ENCODE peak calls at places on chromosomes 4 and X, in six cellular contexts. D is left ventricle myocardium inferior, R is sigmoid colon, I is H9, Y is pancreas, U is testis. W is an unnamed sample. For H3K4me1, the result is how much of the 10 kb centered on the place peaks cover.

GRCh38 chrX:54807524-54808108 is at the start of gene MAGED2:
- DNase-seq in D (peak), R (no peak), I (peak), Y (peak), U (peak), W (peak)

GRCh38 chr4:83340692-83341343 is 6.2 kb upstream of the HPSE start:
- DNase-seq in D (no peak), R (no peak), I (no peak), Y (no peak), U (no peak), W (no peak)

GRCh38 chr4:110643096-110643495 is 20.2 kb upstream of the PITX2 start:
- DNase-seq in D (no peak), R (no peak), I (no peak), Y (no peak), U (no peak), W (no peak)

GRCh38 chr4:64857815-64858214 is 448.6 kb upstream of the TECRL start:
- DNase-seq in D (no peak), R (no peak), I (no peak), Y (no peak), U (no peak), W (no peak)

GRCh38 chrX:10579018-10579752 is 41.2 kb downstream of the MID1 start:
- DNase-seq in D (no peak), R (no peak), I (no peak), Y (no peak), U (no peak), W (no peak)

GRCh38 chr4:123562994-123563745 is 166.6 kb downstream of the SPRY1 start:
- DNase-seq in D (no peak), R (no peak), I (no peak), Y (no peak), U (no peak), W (no peak)

GRCh38 chrX:54825716-54826428 is 18.3 kb downstream of the MAGED2 start:
- DNase-seq in D (no peak), R (no peak), I (no peak), Y (no peak), U (no peak), W (no peak)

GRCh38 chr4:89316931-89317366 is 9.3 kb upstream of the GPRIN3 start:
- DNase-seq in D (no peak), R (no peak), I (no peak), Y (no peak), U (no peak), W (no peak)

GRCh38 chrX:19906293-19906692 is 18.9 kb upstream of the SH3KBP1 start:
- DNase-seq in D (no peak), R (no peak), I (no peak), Y (no peak), U (no peak), W (no peak)

GRCh38 chr4:73844352-73844751 is 7.9 kb downstream of the CXCL6 start:
- DNase-seq in D (no peak), R (no peak), I (no peak), Y (no peak), U (no peak), W (no peak)

GRCh38 chr4:132824721-132825120 is 324.4 kb upstream of the PCDH10 start:
- DNase-seq in D (no peak), R (no peak), I (no peak), Y (no peak), U (no peak), W (no peak)

GRCh38 chrX:149819371-149819770 is 37.6 kb downstream of the MAGEA9 start:
- DNase-seq in D (no peak), R (no peak), I (no peak), Y (no peak), U (no peak), W (no peak)

GRCh38 chr4:152997235-152997735 is 61.2 kb downstream of the FHDC1 start:
- DNase-seq in D (no peak), R (no peak), I (no peak), Y (no peak), U (no peak), W (no peak)

GRCh38 chrX:155068165-155068564 is 2.8 kb downstream of the CMC4 start:
- DNase-seq in D (no peak), R (no peak), I (no peak), Y (no peak), U (no peak), W (no peak)

GRCh38 chrX:47958943-47959342 is 44.8 kb downstream of the ZNF182 start:
- DNase-seq in D (no peak), R (no peak), I (peak), Y (peak), U (no peak), W (no peak)

GRCh38 chr4:73430188-73430587 is 5.8 kb upstream of the AFP start:
- DNase-seq in D (no peak), R (no peak), I (no peak), Y (no peak), U (no peak), W (no peak)

GRCh38 chrX:129823523-129823922 is 20.2 kb downstream of the ZDHHC9 start:
- DNase-seq in D (no peak), R (no peak), I (no peak), Y (no peak), U (no peak), W (no peak)

GRCh38 chr4:107120661-107121060 is 84.5 kb upstream of the DKK2 start:
- DNase-seq in D (no peak), R (no peak), I (no peak), Y (no peak), U (no peak), W (no peak)

GRCh38 chrX:37378399-37378798 is 29.2 kb downstream of the PRRG1 start:
- DNase-seq in D (no peak), R (no peak), I (no peak), Y (no peak), U (no peak), W (no peak)

GRCh38 chr4:176920694-176921093 is 128.0 kb upstream of the VEGFC start:
- DNase-seq in D (no peak), R (no peak), I (no peak), Y (no peak), U (no peak), W (no peak)

GRCh38 chrX:112527903-112528302 is 151.8 kb downstream of the LHFPL1 start:
- DNase-seq in D (no peak), R (no peak), I (no peak), Y (no peak), U (no peak), W (no peak)

GRCh38 chrX:137998619-137999018 is 432.7 kb downstream of the ZIC3 start:
- DNase-seq in D (no peak), R (no peak), I (no peak), Y (no peak), U (no peak), W (no peak)

GRCh38 chr4:151324449-151325319 is 721 bp downstream of the SH3D19 start:
- DNase-seq in D (peak), R (peak), I (peak), Y (peak), U (peak), W (peak)

GRCh38 chrX:112769034-112769433 is 71.6 kb downstream of the AMOT start:
- DNase-seq in D (no peak), R (no peak), I (no peak), Y (no peak), U (no peak), W (no peak)

GRCh38 chrX:45845142-45845541 is 644.5 kb upstream of the DIPK2B start:
- DNase-seq in D (no peak), R (no peak), I (no peak), Y (no peak), U (no peak), W (no peak)

GRCh38 chrX:10685923-10686595 is 65.7 kb upstream of the MID1 start:
- DNase-seq in D (no peak), R (no peak), I (no peak), Y (no peak), U (no peak), W (no peak)

GRCh38 chrX:39336709-39337294 is 535.5 kb downstream of the MID1IP1 start:
- DNase-seq in D (no peak), R (peak), I (no peak), Y (no peak), U (peak), W (no peak)

GRCh38 chr4:82181789-82182188 is 192.0 kb downstream of the HNRNPD start:
- DNase-seq in D (no peak), R (no peak), I (no peak), Y (no peak), U (no peak), W (no peak)

GRCh38 chr4:6561173-6561516 is 13.8 kb upstream of the MAN2B2 start:
- DNase-seq in D (no peak), R (no peak), I (no peak), Y (no peak), U (no peak), W (no peak)

GRCh38 chr4:151679247-151679646 is 81.6 kb downstream of the GATB start:
- DNase-seq in D (no peak), R (no peak), I (peak), Y (no peak), U (no peak), W (no peak)

GRCh38 chr4:155582971-155583437 is 83.6 kb upstream of the GUCY1A1 start:
- DNase-seq in D (no peak), R (no peak), I (no peak), Y (no peak), U (no peak), W (no peak)

GRCh38 chr4:26780524-26780923 is 80.1 kb upstream of the STIM2 start:
- DNase-seq in D (no peak), R (no peak), I (no peak), Y (no peak), U (no peak), W (no peak)

GRCh38 chr4:67087897-67088296 is 457.4 kb downstream of the CENPC start:
- DNase-seq in D (no peak), R (no peak), I (peak), Y (peak), U (peak), W (peak)

GRCh38 chrX:132209527-132209926 is 9.7 kb downstream of the RAP2C start:
- DNase-seq in D (no peak), R (no peak), I (no peak), Y (no peak), U (no peak), W (no peak)

GRCh38 chrX:68443155-68443868 is 10.0 kb upstream of the OPHN1 start:
- DNase-seq in D (peak), R (no peak), I (no peak), Y (no peak), U (no peak), W (no peak)

GRCh38 chr4:55633903-55634302 is 2.2 kb downstream of the NMU start:
- DNase-seq in D (no peak), R (no peak), I (no peak), Y (no peak), U (no peak), W (no peak)

GRCh38 chrX:132489256-132490085 is 633 bp upstream of the MBNL3 start:
- DNase-seq in D (peak), R (peak), I (peak), Y (peak), U (peak), W (peak)

GRCh38 chr4:5044341-5044740 is 6.9 kb upstream of the STK32B start:
- DNase-seq in D (no peak), R (no peak), I (no peak), Y (no peak), U (no peak), W (no peak)
- TF ChIP-seq CTCF in D (no peak), R (no peak), I (no peak), Y (no peak), U (no peak), W (no peak)

GRCh38 chr4:94486372-94486801 is 34.6 kb downstream of the PDLIM5 start:
- DNase-seq in D (no peak), R (no peak), I (no peak), Y (no peak), U (no peak), W (no peak)

GRCh38 chr4:94491322-94491721 is 39.6 kb downstream of the PDLIM5 start:
- DNase-seq in D (no peak), R (no peak), I (no peak), Y (no peak), U (no peak), W (no peak)

GRCh38 chr4:94489075-94489474 is 37.3 kb downstream of the PDLIM5 start:
- DNase-seq in D (no peak), R (no peak), I (no peak), Y (no peak), U (no peak), W (no peak)

GRCh38 chr4:94488667-94489066 is 36.9 kb downstream of the PDLIM5 start:
- DNase-seq in D (no peak), R (no peak), I (no peak), Y (no peak), U (no peak), W (no peak)

DNA sequence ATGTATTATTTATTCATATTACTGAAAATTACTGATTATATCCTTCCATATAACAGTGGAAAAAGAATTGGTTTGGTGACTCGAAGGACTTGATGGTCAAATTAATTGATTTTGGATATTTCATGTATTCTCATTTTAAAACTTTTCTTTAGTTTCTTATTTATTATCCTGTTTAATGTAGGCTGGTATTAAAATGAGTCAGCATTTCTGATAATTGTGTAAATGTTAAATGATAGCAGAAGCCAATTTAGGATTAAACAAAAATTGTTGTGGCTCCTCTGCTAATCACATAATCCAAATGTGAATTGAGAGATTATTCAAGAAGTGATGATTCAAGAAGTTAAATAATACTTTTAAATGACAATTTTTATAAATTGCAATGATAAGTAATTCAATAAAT is 38.7 kb downstream of the PDLIM5 start:
- DNase-seq in D (no peak), R (no peak), I (no peak), Y (no peak), U (no peak), W (no peak)
- H3K4me1 ChIP-seq in D (half or more), R (under half), I (under half), Y (under half), U (under half), W (half or more)

GRCh38 chr4:8225704-8226443 is 26.8 kb downstream of the SH3TC1 start:
- DNase-seq in D (no peak), R (no peak), I (peak), Y (no peak), U (no peak), W (no peak)

GRCh38 chr4:8228319-8229250 is 29.5 kb downstream of the SH3TC1 start:
- DNase-seq in D (peak), R (peak), I (no peak), Y (peak), U (peak), W (peak)

GRCh38 chr4:8227201-8227770 is 28.2 kb downstream of the SH3TC1 start:
- DNase-seq in D (no peak), R (no peak), I (no peak), Y (no peak), U (no peak), W (no peak)

GRCh38 chr4:8229341-8229975 is 30.4 kb downstream of the SH3TC1 start:
- DNase-seq in D (no peak), R (no peak), I (no peak), Y (no peak), U (no peak), W (no peak)

GRCh38 chr4:8227771-8228318 is 28.8 kb downstream of the SH3TC1 start:
- DNase-seq in D (no peak), R (no peak), I (no peak), Y (no peak), U (no peak), W (no peak)
- H3K27ac ChIP-seq in D (peak), R (no peak), I (no peak), Y (peak), U (no peak), W (no peak)

GRCh38 chr4:180057198-180057821 is 2185.9 kb upstream of the TENM3 start:
- DNase-seq in D (no peak), R (no peak), I (no peak), Y (no peak), U (no peak), W (no peak)
- TF ChIP-seq CTCF in D (no peak), R (no peak), I (peak), Y (no peak), U (no peak), W (no peak)

GRCh38 chrX:151181088-151181487 is 4.7 kb downstream of the GPR50 start:
- DNase-seq in D (no peak), R (no peak), I (no peak), Y (no peak), U (no peak), W (no peak)

GRCh38 chrX:151180400-151180799 is 4.0 kb downstream of the GPR50 start:
- DNase-seq in D (no peak), R (no peak), I (no peak), Y (no peak), U (no peak), W (no peak)

GRCh38 chrX:151184705-151185104 is 8.3 kb downstream of the GPR50 start:
- DNase-seq in D (no peak), R (no peak), I (no peak), Y (no peak), U (no peak), W (no peak)

GRCh38 chrX:151183233-151183632 is 6.8 kb downstream of the GPR50 start:
- DNase-seq in D (no peak), R (no peak), I (no peak), Y (no peak), U (no peak), W (no peak)

DNA sequence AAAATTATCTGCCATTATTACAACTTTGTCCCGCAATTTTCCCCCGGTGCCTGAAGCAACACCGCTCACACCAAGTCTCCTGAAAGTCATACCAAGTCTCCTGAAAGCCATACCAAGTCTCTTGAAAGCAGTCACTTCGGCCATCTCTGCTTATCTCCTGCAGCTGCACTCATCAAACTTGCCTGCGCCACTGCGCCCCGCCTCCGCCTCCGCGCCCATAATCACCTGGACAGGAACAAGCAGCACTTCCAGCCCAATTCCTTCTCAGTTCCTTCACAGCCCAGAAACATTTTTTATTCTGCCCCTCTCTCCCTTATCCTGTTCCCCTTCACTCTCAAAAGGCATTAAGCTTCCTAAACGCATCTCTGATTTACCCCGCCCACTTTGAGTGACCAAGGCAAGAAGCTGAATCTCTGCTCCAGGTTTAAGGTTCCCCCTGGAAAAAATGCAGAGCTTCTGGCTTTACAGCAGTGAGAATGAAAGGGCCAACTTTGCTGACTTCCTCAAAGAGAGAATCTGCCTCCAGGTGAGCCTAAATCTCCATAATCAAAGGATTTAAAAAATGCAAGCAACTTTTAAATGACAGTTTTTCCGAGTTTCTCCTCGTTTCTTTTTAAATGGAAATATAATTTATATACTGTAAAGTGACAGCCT is 7.7 kb downstream of the GPR50 start:
- DNase-seq in D (no peak), R (no peak), I (peak), Y (no peak), U (no peak), W (no peak)
- H3K4me1 ChIP-seq in D (under half), R (under half), I (under half), Y (under half), U (under half), W (under half)

DNA sequence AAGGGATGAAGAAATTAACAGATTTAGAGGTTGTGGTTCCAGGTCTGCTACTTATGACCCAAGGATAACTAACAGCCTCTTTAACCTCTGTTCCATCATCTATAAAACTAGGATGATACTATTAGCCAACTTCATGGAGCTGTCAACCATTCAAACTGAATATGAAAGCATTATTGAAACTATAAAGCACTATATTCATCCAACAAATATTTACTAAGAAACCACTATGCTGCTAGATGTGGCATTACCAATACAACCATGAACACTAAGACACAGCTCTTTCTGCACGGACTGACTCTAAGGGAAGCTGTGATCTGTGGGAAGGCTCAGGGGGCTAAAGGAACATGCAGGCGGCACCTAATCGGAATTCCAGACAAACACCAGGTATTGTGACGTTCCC is 66.0 kb downstream of the APBB2 start:
- DNase-seq in D (no peak), R (no peak), I (no peak), Y (no peak), U (no peak), W (no peak)
- H3K27ac ChIP-seq in D (peak), R (no peak), I (no peak), Y (no peak), U (no peak), W (no peak)

DNA sequence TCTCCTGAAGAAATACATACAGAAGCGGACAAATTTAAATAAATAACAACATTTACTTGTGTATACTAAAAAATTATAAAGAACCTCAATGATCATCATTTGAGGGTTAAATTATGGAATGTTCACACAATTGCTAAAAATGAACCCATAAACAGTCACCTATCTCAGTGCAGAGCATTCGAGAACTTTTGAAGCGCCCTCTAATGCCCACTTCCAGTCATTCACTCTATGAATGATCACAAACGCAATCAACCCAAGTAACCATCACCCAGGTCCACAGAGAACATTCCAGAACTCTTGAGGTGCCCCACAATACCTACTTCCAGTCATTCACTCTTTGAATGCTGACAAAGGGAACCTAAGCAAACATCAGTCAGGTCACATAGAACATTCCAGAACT is 103.5 kb upstream of the PLAC1 start:
- DNase-seq in D (no peak), R (no peak), I (no peak), Y (no peak), U (no peak), W (no peak)
- TF ChIP-seq CTCF in D (peak), R (no peak), I (peak), Y (no peak), U (no peak), W (peak)

GRCh38 chr4:684611-685010 is 4.3 kb downstream of the SLC49A3 start:
- DNase-seq in D (no peak), R (no peak), I (peak), Y (no peak), U (no peak), W (no peak)

GRCh38 chr4:685681-686218 is 3.2 kb downstream of the SLC49A3 start:
- DNase-seq in D (no peak), R (no peak), I (no peak), Y (no peak), U (no peak), W (peak)

GRCh38 chr4:683247-683897 is 5.6 kb downstream of the SLC49A3 start:
- DNase-seq in D (no peak), R (no peak), I (peak), Y (no peak), U (no peak), W (no peak)

GRCh38 chr4:682490-683172 is 6.3 kb downstream of the SLC49A3 start:
- DNase-seq in D (no peak), R (peak), I (peak), Y (no peak), U (no peak), W (no peak)

GRCh38 chr4:683982-684571 is 4.9 kb downstream of the SLC49A3 start:
- DNase-seq in D (peak), R (peak), I (peak), Y (no peak), U (peak), W (peak)
- H3K4me1 ChIP-seq in D (half or more), R (under half), I (under half), Y (under half), U (under half), W (under half)

GRCh38 chrX:12488781-12489180 is 302.4 kb upstream of the PRPS2 start:
- DNase-seq in D (no peak), R (no peak), I (no peak), Y (no peak), U (no peak), W (no peak)
- H3K27ac ChIP-seq in D (no peak), R (no peak), I (no peak), Y (no peak), U (no peak), W (no peak)